ENCODE peak calls at places on chromosome 20, in six cellular contexts. B is HCT116, H is K562, S is HepG2, C is H1, U is GM12878. W is an unnamed sample.

GRCh38 chr20:36121981-36122930 is 32.3 kb upstream of the EPB41L1 start:
- DNase-seq in B (peak; percentile 74), H (no peak), S (no peak), C (no peak), U (no peak), W (no peak)

GRCh38 chr20:7926767-7927166 is 13.5 kb downstream of the HAO1 start:
- DNase-seq in B (peak; percentile 12), H (no peak), S (peak; percentile 23), C (no peak), U (no peak), W (no peak)

GRCh38 chr20:58597021-58597940 is 53.8 kb upstream of the STX16 start:
- DNase-seq in B (no peak), H (no peak), S (no peak), C (no peak), U (no peak), W (no peak)

GRCh38 chr20:32675223-32675975 is 1.7 kb upstream of the C20orf203 start:
- DNase-seq in B (no peak), H (no peak), S (no peak), C (no peak), U (no peak), W (no peak)

GRCh38 chr20:15913661-15914060 is 659.6 kb downstream of the KIF16B start:
- DNase-seq in B (no peak), H (no peak), S (no peak), C (no peak), U (no peak), W (no peak)

GRCh38 chr20:14374191-14374590 is 36.8 kb upstream of the FLRT3 start:
- DNase-seq in B (no peak), H (no peak), S (no peak), C (no peak), U (no peak), W (no peak)

GRCh38 chr20:483791-484644 is 21.7 kb upstream of the TBC1D20 start:
- DNase-seq in B (no peak), H (no peak), S (no peak), C (no peak), U (no peak), W (no peak)

GRCh38 chr20:34475979-34476736 is 40.1 kb upstream of the DYNLRB1 start:
- DNase-seq in B (no peak), H (no peak), S (peak; percentile 47), C (no peak), U (no peak), W (peak; percentile 19)

GRCh38 chr20:38748863-38749153 is 548 bp downstream of the ACTR5 start:
- DNase-seq in B (peak; percentile 22), H (peak; percentile 70), S (no peak), C (no peak), U (no peak), W (no peak)

GRCh38 chr20:51812861-51813260 is 10.5 kb upstream of the SALL4 start:
- DNase-seq in B (no peak), H (no peak), S (no peak), C (no peak), U (no peak), W (no peak)

GRCh38 chr20:42565106-42565990 is 624.4 kb downstream of the PTPRT start:
- DNase-seq in B (no peak), H (no peak), S (no peak), C (no peak), U (no peak), W (no peak)

GRCh38 chr20:45328451-45328850 is 19.8 kb downstream of the SDC4 start:
- DNase-seq in B (no peak), H (no peak), S (no peak), C (no peak), U (no peak), W (no peak)
- TF ChIP-seq ATF3 in B (no peak), H (no peak), S (no peak), C (no peak), U (no peak), W (no peak)

GRCh38 chr20:50651676-50652075 is 39.7 kb downstream of the RIPOR3 start:
- DNase-seq in B (no peak), H (no peak), S (no peak), C (no peak), U (no peak), W (no peak)

GRCh38 chr20:50658804-50659380 is 32.5 kb downstream of the RIPOR3 start:
- DNase-seq in B (no peak), H (no peak), S (no peak), C (no peak), U (no peak), W (no peak)

GRCh38 chr20:50654899-50655298 is 36.4 kb downstream of the RIPOR3 start:
- DNase-seq in B (no peak), H (no peak), S (no peak), C (no peak), U (no peak), W (no peak)

GRCh38 chr20:50652702-50653294 is 38.5 kb downstream of the RIPOR3 start:
- DNase-seq in B (no peak), H (no peak), S (no peak), C (no peak), U (peak; percentile 27), W (no peak)

GRCh38 chr20:50655325-50655880 is 35.9 kb downstream of the RIPOR3 start:
- DNase-seq in B (no peak), H (no peak), S (no peak), C (no peak), U (no peak), W (no peak)
- TF ChIP-seq ATF3 in B (no peak), H (no peak), S (no peak), C (no peak), U (no peak), W (no peak)

GRCh38 chr20:23628402-23629016 is 9.2 kb downstream of the CST3 start:
- DNase-seq in B (no peak), H (no peak), S (no peak), C (no peak), U (no peak), W (no peak)

GRCh38 chr20:23625236-23625964 is 12.4 kb downstream of the CST3 start:
- DNase-seq in B (no peak), H (no peak), S (no peak), C (no peak), U (no peak), W (no peak)

GRCh38 chr20:23624307-23624706 is 13.4 kb downstream of the CST3 start:
- DNase-seq in B (no peak), H (no peak), S (peak; percentile 55), C (no peak), U (no peak), W (no peak)

GRCh38 chr20:23627501-23627900 is 10.3 kb downstream of the CST3 start:
- DNase-seq in B (no peak), H (no peak), S (no peak), C (no peak), U (no peak), W (no peak)

DNA sequence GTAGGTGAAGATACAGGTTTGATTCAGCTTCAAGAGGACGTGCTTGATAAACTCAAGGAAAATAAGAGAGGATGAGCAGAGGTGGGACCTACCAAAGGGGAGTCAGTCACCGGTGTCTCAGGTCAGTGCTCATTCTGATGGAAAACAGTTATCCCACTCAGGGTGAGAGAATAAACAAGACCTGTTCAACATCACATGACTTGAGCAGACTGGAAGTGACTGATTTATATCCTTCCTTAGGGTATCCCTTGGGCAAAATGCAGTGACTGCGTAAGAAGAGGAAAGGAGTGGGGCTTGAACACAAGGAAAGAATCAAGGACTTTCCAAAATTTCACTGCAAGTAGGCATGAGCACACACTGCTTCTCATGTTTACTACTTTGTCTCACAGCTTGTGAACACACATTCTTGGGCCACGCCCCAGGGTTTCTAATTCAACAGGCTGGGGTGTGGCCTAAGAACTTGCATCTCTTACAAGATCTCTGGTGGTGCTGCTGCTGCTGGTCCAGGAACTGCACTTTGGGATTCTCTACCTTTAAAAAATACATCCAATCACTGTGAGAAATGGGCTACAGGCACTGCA is 11.6 kb downstream of the CST3 start:
- DNase-seq in B (no peak), H (peak; percentile 16), S (no peak), C (no peak), U (no peak), W (no peak)
- TF ChIP-seq ATF3 in B (no peak), H (no peak), S (no peak), C (no peak), U (no peak), W (no peak)

GRCh38 chr20:53706008-53706481 is 112.4 kb upstream of the ZNF217 start:
- DNase-seq in B (no peak), H (no peak), S (no peak), C (no peak), U (no peak), W (no peak)
- TF ChIP-seq ATF3 in B (no peak), H (no peak), S (no peak), C (no peak), U (no peak), W (no peak)

DNA sequence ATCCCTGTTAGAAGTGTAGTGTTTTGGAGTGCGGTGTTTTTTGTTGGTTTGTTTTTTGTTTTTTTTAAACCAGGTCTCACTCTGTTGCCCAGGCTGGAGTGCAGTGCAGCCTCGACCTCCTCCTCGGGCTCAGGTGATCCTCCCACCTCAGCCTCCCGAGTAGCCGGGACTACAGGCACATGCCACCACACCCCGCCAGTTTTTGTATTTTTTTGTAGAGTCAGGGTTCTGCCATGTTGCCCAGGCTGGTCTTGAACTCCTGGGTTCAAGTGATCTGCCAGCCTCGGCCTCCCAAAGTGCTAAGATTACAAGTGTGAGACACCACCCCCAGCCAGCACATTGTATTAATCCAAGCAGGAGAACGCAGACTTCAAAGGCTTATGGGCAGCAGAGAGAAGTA is 1.3 kb upstream of the TOP1 start:
- DNase-seq in B (no peak), H (no peak), S (no peak), C (no peak), U (no peak), W (no peak)
- TF ChIP-seq ATF3 in B (no peak), H (no peak), S (no peak), C (no peak), U (no peak), W (no peak)

DNA sequence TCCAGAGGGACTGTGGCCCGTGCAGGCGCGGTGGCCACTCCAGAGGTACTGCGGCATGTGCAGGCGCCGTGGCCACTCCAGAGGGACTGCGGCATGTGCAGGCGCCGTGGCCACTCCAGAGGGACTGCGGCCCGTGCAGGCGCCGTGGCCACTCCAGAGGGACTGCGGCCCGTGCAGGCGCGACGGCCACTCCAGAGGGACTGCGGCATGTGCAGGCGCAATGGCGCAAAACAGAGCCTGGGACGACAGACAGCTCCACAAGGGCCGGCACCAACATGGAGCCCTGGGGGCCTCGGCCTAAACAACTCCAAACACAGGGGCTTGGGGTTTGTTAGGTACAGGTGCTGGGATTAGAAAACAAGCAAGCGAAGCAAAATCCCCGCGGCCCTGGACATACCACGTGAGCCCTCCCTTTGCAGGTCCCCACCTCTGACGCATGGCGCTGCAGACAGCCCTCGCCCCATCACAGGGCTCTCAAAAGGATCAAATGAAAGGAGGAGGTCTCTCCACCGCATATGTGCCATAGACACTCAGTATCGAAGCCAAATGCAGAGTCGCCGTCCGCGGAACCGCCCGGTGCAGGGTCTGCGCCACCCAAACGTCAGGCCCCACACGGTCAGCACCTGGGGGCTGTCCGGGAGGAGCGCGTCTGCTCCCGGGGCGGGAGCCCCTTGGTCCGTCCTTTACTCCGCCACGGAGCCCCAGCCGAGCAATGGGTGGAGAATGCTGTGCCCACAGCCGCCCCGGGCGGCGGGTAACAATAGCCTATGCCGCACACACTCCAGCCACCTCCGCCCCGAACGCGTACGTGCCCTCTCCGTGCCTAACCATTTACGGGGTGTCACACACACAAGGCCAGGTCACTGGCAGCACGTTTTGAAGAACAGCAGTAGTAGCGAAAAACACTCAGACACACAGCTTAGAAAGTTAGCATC is 85.7 kb downstream of the TAF4 start:
- DNase-seq in B (no peak), H (no peak), S (no peak), C (no peak), U (no peak), W (no peak)
- TF ChIP-seq ATF3 in B (no peak), H (no peak), S (no peak), C (no peak), U (no peak), W (no peak)